ENCODE peak calls at places on chromosomes 4 and X, in seven cellular contexts. Q, Y, W, B, M, S and L are unnamed samples.

GRCh38 chr4:146442801-146443200 is 78.9 kb downstream of the SLC10A7 start:
- DNase-seq in Q (peak; percentile 73), Y (peak; percentile 85), W (no peak), B (peak; percentile 63), M (no peak), S (no peak), L (no peak)

GRCh38 chr4:48109413-48110263 is 24.4 kb downstream of the TXK start:
- DNase-seq in Q (peak; percentile 42), Y (peak; percentile 74), W (no peak), B (peak; percentile 44), M (peak; percentile 71), S (no peak), L (peak; percentile 33)

GRCh38 chrX:94758130-94758529 is 1084.1 kb downstream of the FAM133A start:
- DNase-seq in Q (no peak), Y (no peak), W (no peak), B (no peak), M (no peak), S (no peak), L (no peak)

GRCh38 chr4:13705521-13706035 is 78.1 kb upstream of the BOD1L1 start:
- DNase-seq in Q (no peak), Y (peak; percentile 64), W (no peak), B (peak; percentile 12), M (peak; percentile 38), S (no peak), L (no peak)

GRCh38 chrX:137212078-137212632 is 178.4 kb upstream of the GPR101 start:
- DNase-seq in Q (no peak), Y (peak; percentile 82), W (no peak), B (no peak), M (no peak), S (no peak), L (no peak)

GRCh38 chrX:114071412-114071811 is 512.5 kb upstream of the HTR2C start:
- DNase-seq in Q (no peak), Y (no peak), W (no peak), B (no peak), M (no peak), S (no peak), L (no peak)

GRCh38 chr4:173264245-173264959 is 69.8 kb downstream of the HMGB2 start:
- DNase-seq in Q (peak; percentile 79), Y (no peak), W (no peak), B (peak; percentile 62), M (no peak), S (no peak), L (no peak)

GRCh38 chr4:46432923-46433322 is 43.0 kb upstream of the GABRA2 start:
- DNase-seq in Q (peak; percentile 22), Y (peak; percentile 16), W (no peak), B (no peak), M (no peak), S (no peak), L (no peak)

GRCh38 chrX:24190500-24191156 is 41.1 kb downstream of the ZFX start:
- DNase-seq in Q (peak; percentile 55), Y (no peak), W (no peak), B (peak; percentile 74), M (peak; percentile 60), S (no peak), L (peak; percentile 61)

GRCh38 chrX:140608111-140608510 is 101.4 kb upstream of the LINC00632 start:
- DNase-seq in Q (no peak), Y (no peak), W (no peak), B (no peak), M (no peak), S (no peak), L (no peak)

GRCh38 chr4:159227984-159228383 is 125.1 kb downstream of the RAPGEF2 start:
- DNase-seq in Q (peak; percentile 96), Y (no peak), W (peak; percentile 76), B (peak; percentile 89), M (peak; percentile 80), S (peak; percentile 86), L (peak; percentile 30)

GRCh38 chrX:69036674-69037573 is 128.3 kb downstream of the PJA1 start:
- DNase-seq in Q (no peak), Y (no peak), W (no peak), B (no peak), M (no peak), S (no peak), L (no peak)

GRCh38 chr4:67106846-67107467 is 438.3 kb downstream of the CENPC start:
- DNase-seq in Q (no peak), Y (no peak), W (no peak), B (no peak), M (peak; percentile 41), S (no peak), L (peak; percentile 1)

GRCh38 chr4:150366487-150366999 is 215.4 kb upstream of the MAB21L2 start:
- DNase-seq in Q (no peak), Y (no peak), W (no peak), B (no peak), M (no peak), S (no peak), L (no peak)

GRCh38 chrX:15114865-15115566 is 154.9 kb downstream of the ASB9 start:
- DNase-seq in Q (no peak), Y (no peak), W (no peak), B (no peak), M (no peak), S (no peak), L (no peak)

GRCh38 chr4:5804656-5805055 is 88.2 kb downstream of the CRMP1 start:
- DNase-seq in Q (no peak), Y (no peak), W (peak; percentile 42), B (no peak), M (no peak), S (no peak), L (no peak)

GRCh38 chr4:143202824-143203223 is 18.1 kb downstream of the USP38 start:
- DNase-seq in Q (no peak), Y (peak; percentile 63), W (no peak), B (peak; percentile 66), M (no peak), S (no peak), L (no peak)

GRCh38 chr4:79042079-79042674 is 102.9 kb upstream of the PAQR3 start:
- DNase-seq in Q (peak; percentile 16), Y (peak; percentile 47), W (no peak), B (peak; percentile 62), M (peak; percentile 42), S (no peak), L (peak; percentile 12)

GRCh38 chr4:146095091-146095690 is 80.3 kb upstream of the LSM6 start:
- DNase-seq in Q (peak; percentile 42), Y (peak; percentile 84), W (no peak), B (peak; percentile 84), M (peak; percentile 78), S (no peak), L (peak; percentile 2)

GRCh38 chrX:121165930-121166359 is 118.5 kb downstream of the GLUD2 start:
- DNase-seq in Q (no peak), Y (no peak), W (no peak), B (no peak), M (no peak), S (no peak), L (no peak)
- H3K9me3 ChIP-seq in Q (no peaks in the 10 kb centered on the region), Y (no peaks in the 10 kb centered on the region), W (no peaks in the 10 kb centered on the region), B (no peaks in the 10 kb centered on the region), M (no peaks in the 10 kb centered on the region), S (no peaks in the 10 kb centered on the region), L (no peaks in the 10 kb centered on the region)

DNA sequence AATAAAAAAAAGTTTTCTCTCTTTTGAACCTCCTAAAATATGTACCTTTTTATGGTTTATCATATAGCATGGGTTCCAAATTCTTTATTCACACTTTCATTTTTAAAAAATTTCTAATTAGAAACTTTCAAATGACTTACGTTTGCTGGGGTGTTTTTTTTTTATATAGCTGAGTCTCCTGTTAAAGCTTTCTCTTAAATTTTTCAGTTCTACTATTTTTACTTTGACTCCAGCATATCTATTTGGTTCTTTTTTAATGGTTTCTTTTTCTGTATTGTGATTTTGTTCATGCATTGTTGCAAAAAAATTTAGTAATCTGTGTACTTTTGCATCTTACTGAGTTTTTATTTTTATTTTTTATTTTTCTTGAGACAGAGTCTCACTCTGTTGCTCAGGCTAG is 22.3 kb downstream of the ZNF718 start:
- DNase-seq in Q (no peak), Y (no peak), W (no peak), B (no peak), M (no peak), S (no peak), L (no peak)
- H3K9me3 ChIP-seq in Q (no peaks in the 10 kb centered on the region), Y (peaks cover 37% of the 10 kb centered on the region), W (peaks cover 100% of the 10 kb centered on the region), B (peaks cover 100% of the 10 kb centered on the region), M (peaks cover 74% of the 10 kb centered on the region), S (peaks cover 59% of the 10 kb centered on the region), L (peaks cover 51% of the 10 kb centered on the region)

GRCh38 chrX:62931625-62932024 is 419.5 kb downstream of the SPIN4 start:
- DNase-seq in Q (no peak), Y (no peak), W (no peak), B (no peak), M (no peak), S (no peak), L (no peak)
- H3K9me3 ChIP-seq in Q (no peaks in the 10 kb centered on the region), Y (no peaks in the 10 kb centered on the region), W (peaks cover 5% of the 10 kb centered on the region), B (peaks cover 19% of the 10 kb centered on the region), M (peaks cover 2% of the 10 kb centered on the region), S (no peaks in the 10 kb centered on the region), L (no peaks in the 10 kb centered on the region)

GRCh38 chrX:80578518-80579105 is 158.4 kb downstream of the TENT5D start:
- DNase-seq in Q (peak; percentile 1), Y (peak; percentile 55), W (no peak), B (peak; percentile 54), M (peak; percentile 31), S (no peak), L (peak; percentile 24)

GRCh38 chrX:80576815-80577533 is 156.7 kb downstream of the TENT5D start:
- DNase-seq in Q (no peak), Y (peak; percentile 1), W (no peak), B (no peak), M (no peak), S (no peak), L (no peak)

GRCh38 chrX:80573275-80573674 is 153.0 kb downstream of the TENT5D start:
- DNase-seq in Q (no peak), Y (no peak), W (no peak), B (no peak), M (no peak), S (no peak), L (no peak)

GRCh38 chrX:80576267-80576666 is 156.0 kb downstream of the TENT5D start:
- DNase-seq in Q (no peak), Y (no peak), W (no peak), B (no peak), M (no peak), S (no peak), L (no peak)

GRCh38 chrX:80572636-80573035 is 152.4 kb downstream of the TENT5D start:
- DNase-seq in Q (no peak), Y (no peak), W (peak; percentile 58), B (no peak), M (no peak), S (no peak), L (no peak)
- H3K9me3 ChIP-seq in Q (no peaks in the 10 kb centered on the region), Y (no peaks in the 10 kb centered on the region), W (no peaks in the 10 kb centered on the region), B (no peaks in the 10 kb centered on the region), M (no peaks in the 10 kb centered on the region), S (no peaks in the 10 kb centered on the region), L (no peaks in the 10 kb centered on the region)

GRCh38 chr4:18192901-18193300 is 171.3 kb upstream of the LCORL start:
- DNase-seq in Q (no peak), Y (no peak), W (no peak), B (no peak), M (no peak), S (no peak), L (no peak)
- H3K9me3 ChIP-seq in Q (no peaks in the 10 kb centered on the region), Y (no peaks in the 10 kb centered on the region), W (no peaks in the 10 kb centered on the region), B (no peaks in the 10 kb centered on the region), M (no peaks in the 10 kb centered on the region), S (no peaks in the 10 kb centered on the region), L (no peaks in the 10 kb centered on the region)